ENCODE peak calls at places on chromosomes 3 and 15, in eight cellular contexts. I is hippocampal formation; O is fibroblast of gingiva; S is naive thymus-derived CD4-positive, alpha-beta T cell; D is neural crest cell; W is T-helper 2 cell; K is Calu3; Z is tibial artery. A is an unnamed sample.

GRCh38 chr15:66931768-66932633 is 133.4 kb upstream of the SMAD3 start:
- DNase-seq in O (peak), K (peak), W (no peak), I (no peak), Z (peak), S (no peak), D (no peak), A (peak)

GRCh38 chr15:33132722-33133345 is 61.7 kb downstream of the FMN1 start:
- DNase-seq in Z (no peak), I (no peak), O (peak), W (no peak), S (no peak), D (peak), K (peak), A (peak)

GRCh38 chr3:32586361-32586760 is 15.7 kb upstream of the DYNC1LI1 start:
- DNase-seq in Z (no peak), K (no peak), O (no peak), I (no peak), D (no peak), W (no peak), S (no peak), A (no peak)

GRCh38 chr3:102178817-102179216 is 256.0 kb upstream of the ZPLD1 start:
- DNase-seq in O (no peak), S (no peak), Z (no peak), I (no peak), W (no peak), D (no peak), K (no peak), A (no peak)

GRCh38 chr15:78976691-78977090 is 31.8 kb upstream of the CTSH start:
- DNase-seq in I (no peak), Z (no peak), K (no peak), D (no peak), W (no peak), S (no peak), O (no peak), A (no peak)

GRCh38 chr15:59814409-59814808 is 125.3 kb upstream of the BNIP2 start:
- DNase-seq in W (peak), K (no peak), S (peak), D (no peak), Z (no peak), O (no peak), I (no peak), A (no peak)

GRCh38 chr3:49906004-49906860 is 2.6 kb upstream of the MST1R start:
- DNase-seq in D (peak), W (peak), K (peak), O (peak), S (peak), Z (no peak), I (peak), A (peak)

GRCh38 chr3:195098741-195099525 is 172.0 kb downstream of the XXYLT1 start:
- DNase-seq in Z (peak), W (no peak), O (no peak), S (no peak), I (no peak), K (no peak), D (no peak), A (peak)

GRCh38 chr3:8712871-8713360 is 20.7 kb upstream of the CAV3 start:
- DNase-seq in I (no peak), Z (no peak), O (no peak), S (no peak), K (no peak), D (no peak), W (no peak), A (no peak)

GRCh38 chr15:75307778-75308390 is 25.2 kb downstream of the GOLGA6D start:
- DNase-seq in K (peak), O (no peak), W (peak), D (peak), Z (no peak), I (no peak), S (no peak), A (peak)

GRCh38 chr3:168025076-168025475 is 70.6 kb downstream of the GOLIM4 start:
- DNase-seq in O (peak), W (no peak), S (no peak), K (no peak), D (no peak), Z (no peak), I (no peak), A (no peak)

GRCh38 chr3:180401226-180401625 is 200.7 kb upstream of the TTC14 start:
- DNase-seq in Z (no peak), W (no peak), K (peak), D (no peak), O (no peak), I (no peak), S (no peak), A (no peak)

GRCh38 chr3:30188713-30189112 is 417.7 kb upstream of the TGFBR2 start:
- DNase-seq in I (no peak), W (no peak), S (no peak), O (no peak), D (no peak), Z (no peak), K (peak), A (no peak)

GRCh38 chr15:66819084-66819483 is 117.0 kb downstream of the SMAD6 start:
- DNase-seq in D (no peak), O (no peak), K (peak), I (no peak), Z (peak), S (no peak), W (no peak), A (no peak)

A was measured in retina.